ENCODE peak calls at places on chromosomes 1 and 21, in six cellular contexts. One of them, this sample, is unnamed.

GRCh38 chr1:1021010-1021845 is 1.3 kb downstream of the AGRN start:
- DNase-seq in fibroblast of lung: peak
- DNase-seq in pancreas: peak
- DNase-seq in IMR-90: peak
- DNase-seq in lower lobe of right lung: peak
- DNase-seq in coronary artery: no peak
- DNase-seq in this sample: peak

GRCh38 chr1:19385869-19386591 is 73.9 kb downstream of the SLC66A1 start:
- DNase-seq in IMR-90: peak
- DNase-seq in fibroblast of lung: peak
- DNase-seq in coronary artery: peak
- DNase-seq in pancreas: peak
- DNase-seq in lower lobe of right lung: peak
- DNase-seq in this sample: peak

GRCh38 chr1:175839678-175840669 is 96.6 kb upstream of the TNR start:
- DNase-seq in fibroblast of lung: no peak
- DNase-seq in IMR-90: no peak
- DNase-seq in coronary artery: no peak
- DNase-seq in pancreas: no peak
- DNase-seq in lower lobe of right lung: no peak
- DNase-seq in this sample: no peak

GRCh38 chr1:11880911-11881748 is 22.4 kb upstream of the NPPB start:
- DNase-seq in coronary artery: no peak
- DNase-seq in fibroblast of lung: no peak
- DNase-seq in IMR-90: no peak
- DNase-seq in pancreas: no peak
- DNase-seq in lower lobe of right lung: no peak
- DNase-seq in this sample: no peak

GRCh38 chr1:241351841-241352240 is 5.2 kb downstream of the RGS7 start:
- DNase-seq in fibroblast of lung: no peak
- DNase-seq in IMR-90: no peak
- DNase-seq in lower lobe of right lung: no peak
- DNase-seq in pancreas: no peak
- DNase-seq in coronary artery: no peak
- DNase-seq in this sample: no peak

GRCh38 chr1:47175227-47175934 is 14.5 kb downstream of the PDZK1IP1 start:
- DNase-seq in coronary artery: peak
- DNase-seq in IMR-90: peak
- DNase-seq in fibroblast of lung: peak
- DNase-seq in lower lobe of right lung: no peak
- DNase-seq in pancreas: no peak
- DNase-seq in this sample: peak

GRCh38 chr1:215264649-215265048 is 182.1 kb downstream of the KCNK2 start:
- DNase-seq in fibroblast of lung: no peak
- DNase-seq in pancreas: no peak
- DNase-seq in lower lobe of right lung: no peak
- DNase-seq in coronary artery: no peak
- DNase-seq in IMR-90: no peak
- DNase-seq in this sample: no peak

GRCh38 chr1:208068908-208069307 is 158.0 kb upstream of the CD34 start:
- DNase-seq in fibroblast of lung: no peak
- DNase-seq in lower lobe of right lung: no peak
- DNase-seq in pancreas: no peak
- DNase-seq in coronary artery: no peak
- DNase-seq in IMR-90: no peak
- DNase-seq in this sample: no peak

GRCh38 chr1:161681879-161682278 is 18.9 kb downstream of the FCGR2B start:
- DNase-seq in pancreas: no peak
- DNase-seq in fibroblast of lung: no peak
- DNase-seq in IMR-90: no peak
- DNase-seq in coronary artery: no peak
- DNase-seq in lower lobe of right lung: no peak
- DNase-seq in this sample: no peak

GRCh38 chr1:1073743-1074587 is at the start of gene RNF223:
- DNase-seq in pancreas: peak
- DNase-seq in lower lobe of right lung: peak
- DNase-seq in coronary artery: no peak
- DNase-seq in IMR-90: no peak
- DNase-seq in fibroblast of lung: no peak
- DNase-seq in this sample: no peak

GRCh38 chr1:32761253-32761877 is 55.8 kb downstream of the YARS1 start:
- DNase-seq in IMR-90: peak
- DNase-seq in coronary artery: no peak
- DNase-seq in lower lobe of right lung: peak
- DNase-seq in fibroblast of lung: peak
- DNase-seq in pancreas: peak
- DNase-seq in this sample: peak

GRCh38 chr1:224922404-224923164 is 6.9 kb upstream of the DNAH14 start:
- DNase-seq in lower lobe of right lung: no peak
- DNase-seq in IMR-90: peak
- DNase-seq in coronary artery: no peak
- DNase-seq in fibroblast of lung: peak
- DNase-seq in pancreas: peak
- DNase-seq in this sample: peak

GRCh38 chr1:41925712-41926111 is 7.0 kb upstream of the HIVEP3 start:
- DNase-seq in pancreas: no peak
- DNase-seq in lower lobe of right lung: no peak
- DNase-seq in coronary artery: no peak
- DNase-seq in IMR-90: peak
- DNase-seq in fibroblast of lung: peak
- DNase-seq in this sample: peak

GRCh38 chr1:171160611-171161354 is 24.3 kb upstream of the FMO2 start:
- DNase-seq in fibroblast of lung: peak
- DNase-seq in pancreas: no peak
- DNase-seq in coronary artery: no peak
- DNase-seq in IMR-90: no peak
- DNase-seq in lower lobe of right lung: no peak
- DNase-seq in this sample: no peak

GRCh38 chr1:20090119-20090518 is 20.1 kb downstream of the PLA2G5 start:
- DNase-seq in lower lobe of right lung: no peak
- DNase-seq in coronary artery: no peak
- DNase-seq in IMR-90: no peak
- DNase-seq in pancreas: no peak
- DNase-seq in fibroblast of lung: no peak
- DNase-seq in this sample: no peak

GRCh38 chr1:1080122-1080753 is 6.1 kb upstream of the RNF223 start:
- DNase-seq in pancreas: peak
- DNase-seq in coronary artery: no peak
- DNase-seq in lower lobe of right lung: peak
- DNase-seq in fibroblast of lung: peak
- DNase-seq in IMR-90: peak
- DNase-seq in this sample: no peak

GRCh38 chr1:180548686-180549326 is 10.0 kb upstream of the OVAAL start:
- DNase-seq in IMR-90: no peak
- DNase-seq in lower lobe of right lung: no peak
- DNase-seq in pancreas: no peak
- DNase-seq in fibroblast of lung: no peak
- DNase-seq in coronary artery: no peak
- DNase-seq in this sample: no peak

GRCh38 chr1:7888248-7889010 is 35.6 kb upstream of the UTS2 start:
- DNase-seq in IMR-90: peak
- DNase-seq in fibroblast of lung: peak
- DNase-seq in lower lobe of right lung: no peak
- DNase-seq in coronary artery: no peak
- DNase-seq in pancreas: no peak
- DNase-seq in this sample: peak

GRCh38 chr1:243455760-243456651 is 200.2 kb downstream of the SDCCAG8 start:
- DNase-seq in IMR-90: no peak
- DNase-seq in fibroblast of lung: no peak
- DNase-seq in coronary artery: no peak
- DNase-seq in pancreas: no peak
- DNase-seq in lower lobe of right lung: no peak
- DNase-seq in this sample: no peak

GRCh38 chr1:166907763-166908162 is 31.7 kb upstream of the TADA1 start:
- DNase-seq in lower lobe of right lung: no peak
- DNase-seq in pancreas: no peak
- DNase-seq in coronary artery: no peak
- DNase-seq in IMR-90: no peak
- DNase-seq in fibroblast of lung: no peak
- DNase-seq in this sample: no peak

GRCh38 chr1:115337633-115338456 is at the start of gene NGF:
- DNase-seq in fibroblast of lung: peak
- DNase-seq in IMR-90: peak
- DNase-seq in coronary artery: peak
- DNase-seq in lower lobe of right lung: peak
- DNase-seq in pancreas: peak
- DNase-seq in this sample: peak

GRCh38 chr1:89487972-89488371 is 36.7 kb upstream of the LRRC8B start:
- DNase-seq in coronary artery: no peak
- DNase-seq in fibroblast of lung: no peak
- DNase-seq in pancreas: no peak
- DNase-seq in lower lobe of right lung: no peak
- DNase-seq in IMR-90: no peak
- DNase-seq in this sample: no peak

GRCh38 chr1:5551274-5551966 is 440.8 kb downstream of the NPHP4 start:
- DNase-seq in pancreas: no peak
- DNase-seq in coronary artery: no peak
- DNase-seq in lower lobe of right lung: no peak
- DNase-seq in IMR-90: no peak
- DNase-seq in fibroblast of lung: no peak
- DNase-seq in this sample: no peak

GRCh38 chr21:43845386-43845785 is 19.6 kb upstream of the AGPAT3 start:
- DNase-seq in lower lobe of right lung: no peak
- DNase-seq in IMR-90: no peak
- DNase-seq in pancreas: no peak
- DNase-seq in fibroblast of lung: no peak
- DNase-seq in coronary artery: no peak
- DNase-seq in this sample: no peak

GRCh38 chr1:21823980-21824702 is 12.1 kb downstream of the LDLRAD2 start:
- DNase-seq in fibroblast of lung: no peak
- DNase-seq in pancreas: no peak
- DNase-seq in coronary artery: no peak
- DNase-seq in lower lobe of right lung: no peak
- DNase-seq in IMR-90: no peak
- DNase-seq in this sample: no peak

GRCh38 chr1:211468595-211468994 is 23.4 kb downstream of the RD3 start:
- DNase-seq in pancreas: no peak
- DNase-seq in lower lobe of right lung: no peak
- DNase-seq in IMR-90: no peak
- DNase-seq in coronary artery: no peak
- DNase-seq in fibroblast of lung: no peak
- DNase-seq in this sample: no peak

GRCh38 chr1:53271446-53272090 is 33.2 kb upstream of the MAGOH start:
- DNase-seq in coronary artery: no peak
- DNase-seq in lower lobe of right lung: no peak
- DNase-seq in IMR-90: no peak
- DNase-seq in pancreas: no peak
- DNase-seq in fibroblast of lung: no peak
- DNase-seq in this sample: no peak

GRCh38 chr1:226826479-226827245 is 43.8 kb upstream of the PSEN2 start:
- DNase-seq in IMR-90: no peak
- DNase-seq in pancreas: no peak
- DNase-seq in lower lobe of right lung: peak
- DNase-seq in coronary artery: no peak
- DNase-seq in fibroblast of lung: no peak
- DNase-seq in this sample: no peak
- H3K4me3 ChIP-seq in IMR-90: no peak
- H3K4me3 ChIP-seq in pancreas: no peak
- H3K4me3 ChIP-seq in lower lobe of right lung: no peak
- H3K4me3 ChIP-seq in coronary artery: no peak
- H3K4me3 ChIP-seq in fibroblast of lung: no peak
- H3K4me3 ChIP-seq in this sample: no peak

DNA sequence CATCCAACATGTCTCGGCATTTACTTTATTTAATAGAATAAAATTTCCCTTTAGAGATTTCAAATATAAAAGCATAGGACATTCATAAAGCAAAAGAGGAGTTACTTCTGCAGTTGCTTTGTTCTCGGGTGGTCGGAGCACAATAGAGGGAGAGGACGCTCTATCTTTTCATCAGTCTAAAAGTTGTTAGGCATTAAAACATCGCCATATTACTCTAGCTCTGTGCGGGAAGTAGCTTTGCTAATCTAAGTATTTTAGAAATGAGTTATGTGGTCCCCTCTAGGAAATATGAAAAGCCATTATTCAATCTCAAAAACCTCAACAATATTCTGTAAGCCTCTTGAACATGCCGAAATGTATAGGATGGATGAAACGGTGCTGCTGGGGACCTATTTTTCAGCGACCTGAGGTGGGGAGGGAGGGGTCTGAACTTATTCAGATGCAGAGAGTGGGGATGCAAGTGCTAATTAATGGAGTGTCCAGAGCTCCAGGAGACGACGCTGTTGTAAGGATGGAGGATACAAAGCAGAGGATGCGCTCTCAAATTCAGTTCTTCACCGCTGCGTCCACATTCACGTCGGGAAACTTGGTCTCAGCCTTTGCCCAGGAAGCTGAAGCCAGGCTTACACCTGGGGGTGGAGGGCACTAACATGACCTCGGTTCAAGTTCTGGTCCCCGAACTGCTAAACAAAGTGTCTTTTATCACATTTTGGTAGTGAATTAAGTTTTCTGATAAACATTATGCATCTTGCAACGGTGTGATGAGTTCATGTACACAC is 6.3 kb downstream of the CDKN2C start:
- DNase-seq in pancreas: no peak
- DNase-seq in IMR-90: no peak
- DNase-seq in coronary artery: no peak
- DNase-seq in lower lobe of right lung: no peak
- DNase-seq in fibroblast of lung: peak
- DNase-seq in this sample: no peak
- H3K4me3 ChIP-seq in pancreas: peak
- H3K4me3 ChIP-seq in IMR-90: peak
- H3K4me3 ChIP-seq in coronary artery: peak
- H3K4me3 ChIP-seq in lower lobe of right lung: peak
- H3K4me3 ChIP-seq in fibroblast of lung: peak
- H3K4me3 ChIP-seq in this sample: peak

GRCh38 chr1:153630384-153630783 is 2.1 kb downstream of the S100A1 start:
- DNase-seq in pancreas: no peak
- DNase-seq in lower lobe of right lung: no peak
- DNase-seq in IMR-90: no peak
- DNase-seq in coronary artery: no peak
- DNase-seq in fibroblast of lung: no peak
- DNase-seq in this sample: no peak

GRCh38 chr1:153631047-153632022 is 2.5 kb upstream of the CHTOP start:
- DNase-seq in IMR-90: no peak
- DNase-seq in fibroblast of lung: no peak
- DNase-seq in coronary artery: no peak
- DNase-seq in lower lobe of right lung: no peak
- DNase-seq in pancreas: peak
- DNase-seq in this sample: no peak

GRCh38 chr1:153629343-153629665 is 1.1 kb downstream of the S100A1 start:
- DNase-seq in pancreas: no peak
- DNase-seq in lower lobe of right lung: no peak
- DNase-seq in IMR-90: no peak
- DNase-seq in fibroblast of lung: no peak
- DNase-seq in coronary artery: no peak
- DNase-seq in this sample: no peak

GRCh38 chr1:153628638-153629342 is 556 bp downstream of the S100A1 start:
- DNase-seq in IMR-90: no peak
- DNase-seq in pancreas: no peak
- DNase-seq in coronary artery: no peak
- DNase-seq in fibroblast of lung: no peak
- DNase-seq in lower lobe of right lung: no peak
- DNase-seq in this sample: no peak

GRCh38 chr1:153629971-153630370 is 1.7 kb downstream of the S100A1 start:
- DNase-seq in lower lobe of right lung: no peak
- DNase-seq in pancreas: no peak
- DNase-seq in fibroblast of lung: no peak
- DNase-seq in coronary artery: no peak
- DNase-seq in IMR-90: no peak
- DNase-seq in this sample: no peak
- H3K4me3 ChIP-seq in lower lobe of right lung: no peak
- H3K4me3 ChIP-seq in pancreas: no peak
- H3K4me3 ChIP-seq in fibroblast of lung: no peak
- H3K4me3 ChIP-seq in coronary artery: no peak
- H3K4me3 ChIP-seq in IMR-90: no peak
- H3K4me3 ChIP-seq in this sample: no peak

GRCh38 chr1:220528049-220528678 is at the start of gene MARK1:
- DNase-seq in fibroblast of lung: peak
- DNase-seq in IMR-90: no peak
- DNase-seq in lower lobe of right lung: peak
- DNase-seq in pancreas: peak
- DNase-seq in coronary artery: peak
- DNase-seq in this sample: peak
- H3K4me3 ChIP-seq in fibroblast of lung: peak
- H3K4me3 ChIP-seq in IMR-90: peak
- H3K4me3 ChIP-seq in lower lobe of right lung: peak
- H3K4me3 ChIP-seq in pancreas: peak
- H3K4me3 ChIP-seq in coronary artery: peak
- H3K4me3 ChIP-seq in this sample: peak

This sample was measured in foreskin fibroblast.